ENCODE peak calls at places on chromosome 14, in four cellular contexts. R is AG09319, V is sciatic nerve, Z is endothelial cell. F is an unnamed sample.

GRCh38 chr14:56125772-56126411 is 7.7 kb downstream of the PELI2 start:
- DNase-seq in Z (no peak), R (no peak), V (no peak), F (no peak)

GRCh38 chr14:61188936-61189808 is 92.0 kb downstream of the TMEM30B start:
- DNase-seq in R (no peak), V (peak), Z (peak), F (peak)

GRCh38 chr14:58133739-58134138 is 18.3 kb downstream of the ARMH4 start:
- DNase-seq in R (no peak), Z (no peak), V (no peak), F (no peak)

GRCh38 chr14:96167224-96168148 is 37.2 kb upstream of the BDKRB2 start:
- DNase-seq in R (peak), V (peak), Z (no peak), F (no peak)

GRCh38 chr14:103763730-103764488 is 48.3 kb downstream of the ZFYVE21 start:
- DNase-seq in V (no peak), R (no peak), Z (no peak), F (no peak)

GRCh38 chr14:95327558-95328374 is 8.1 kb upstream of the CLMN start:
- DNase-seq in R (no peak), Z (no peak), V (peak), F (no peak)

GRCh38 chr14:84707830-84708229 is 822.1 kb upstream of the FLRT2 start:
- DNase-seq in V (no peak), R (no peak), Z (no peak), F (no peak)

GRCh38 chr14:105050551-105050897 is 14.7 kb downstream of the GPR132 start:
- DNase-seq in V (no peak), Z (no peak), R (no peak), F (no peak)

GRCh38 chr14:56413721-56414120 is 165.9 kb upstream of the TMEM260 start:
- DNase-seq in Z (no peak), V (no peak), R (no peak), F (no peak)

GRCh38 chr14:44960146-44960545 is 1.6 kb downstream of the KLHL28 start:
- DNase-seq in V (no peak), Z (no peak), R (no peak), F (no peak)

GRCh38 chr14:58887931-58888330 is 250.2 kb downstream of the DACT1 start:
- DNase-seq in V (no peak), Z (no peak), R (no peak), F (no peak)

GRCh38 chr14:76407449-76408150 is 31.7 kb downstream of the ESRRB start:
- DNase-seq in V (no peak), R (no peak), Z (no peak), F (no peak)

GRCh38 chr14:76884853-76885276 is 58.7 kb downstream of the LRRC74A start:
- DNase-seq in Z (no peak), R (no peak), V (no peak), F (no peak)

GRCh38 chr14:59239030-59239429 is 50.6 kb downstream of the DAAM1 start:
- DNase-seq in Z (no peak), R (no peak), V (no peak), F (no peak)

GRCh38 chr14:66038214-66038977 is 447.8 kb upstream of the CCDC196 start:
- DNase-seq in R (no peak), Z (no peak), V (no peak), F (no peak)

GRCh38 chr14:88955470-88955869 is 131.0 kb downstream of the TTC8 start:
- DNase-seq in R (no peak), Z (no peak), V (no peak), F (no peak)

GRCh38 chr14:104224516-104225281 is 86.3 kb downstream of the KIF26A start:
- DNase-seq in Z (peak), R (no peak), V (no peak), F (peak)

GRCh38 chr14:32382704-32383103 is 53.6 kb downstream of the AKAP6 start:
- DNase-seq in V (no peak), R (no peak), Z (peak), F (no peak)

GRCh38 chr14:104734991-104735779 is 11.2 kb downstream of the ADSS1 start:
- DNase-seq in R (no peak), V (no peak), Z (no peak), F (no peak)

GRCh38 chr14:102221026-102221425 is 81.3 kb downstream of the WDR20 start:
- DNase-seq in R (no peak), V (no peak), Z (no peak), F (no peak)

F was measured in left lung.